ENCODE peak calls at places on chromosome 13, in eight cellular contexts. J, L, X, Y, E, P, M and V are unnamed samples. For H3K36me3, the result is how much of the 10 kb centered on the place peaks cover.

GRCh38 chr13:28820099-28821051 is at the start of gene MTUS2:
- DNase-seq in J (no peak), Y (peak), P (peak), M (peak), X (no peak), L (no peak), E (peak), V (no peak)

GRCh38 chr13:54593504-54593903 is 1564.9 kb downstream of the OLFM4 start:
- DNase-seq in J (no peak), Y (no peak), E (no peak), L (no peak), M (no peak), X (no peak), P (no peak), V (no peak)

GRCh38 chr13:36850790-36851438 is 31.9 kb downstream of the RFXAP start:
- DNase-seq in Y (peak), M (peak), X (no peak), P (peak), L (no peak), J (no peak), E (no peak), V (no peak)

GRCh38 chr13:23087884-23088283 is 92.9 kb upstream of the SGCG start:
- DNase-seq in E (no peak), P (peak), Y (peak), M (peak), X (no peak), J (no peak), L (no peak), V (no peak)

GRCh38 chr13:21365574-21365973 is 93.5 kb downstream of the ZDHHC20 start:
- DNase-seq in M (no peak), J (no peak), E (no peak), L (no peak), Y (no peak), P (no peak), X (no peak), V (peak)

GRCh38 chr13:80379245-80379644 is 38.3 kb upstream of the SPRY2 start:
- DNase-seq in E (no peak), P (no peak), J (no peak), L (peak), X (no peak), M (no peak), Y (peak), V (no peak)

GRCh38 chr13:44219808-44220544 is 153.6 kb upstream of the SERP2 start:
- DNase-seq in P (no peak), Y (peak), J (no peak), E (no peak), L (no peak), M (no peak), X (no peak), V (no peak)

GRCh38 chr13:52599037-52599852 is 43.0 kb upstream of the HNRNPA1L2 start:
- DNase-seq in M (no peak), E (no peak), P (no peak), J (no peak), L (no peak), Y (peak), X (no peak), V (no peak)

GRCh38 chr13:110388141-110388943 is 81.3 kb downstream of the COL4A2 start:
- DNase-seq in P (no peak), M (peak), L (no peak), E (no peak), X (peak), J (peak), Y (peak), V (no peak)

GRCh38 chr13:78045916-78046315 is 127.3 kb upstream of the EDNRB start:
- DNase-seq in X (no peak), E (no peak), P (no peak), L (no peak), Y (no peak), J (no peak), M (no peak), V (no peak)

GRCh38 chr13:101728615-101729014 is 276.1 kb downstream of the ITGBL1 start:
- DNase-seq in M (no peak), E (no peak), X (no peak), L (no peak), Y (no peak), P (no peak), J (no peak), V (no peak)

GRCh38 chr13:107091386-107091785 is 523.4 kb upstream of the ARGLU1 start:
- DNase-seq in Y (no peak), E (no peak), X (no peak), P (no peak), L (no peak), M (no peak), J (no peak), V (no peak)

GRCh38 chr13:23506071-23506820 is 64.0 kb upstream of the TNFRSF19 start:
- DNase-seq in M (no peak), E (no peak), J (no peak), X (no peak), P (peak), L (no peak), Y (peak), V (no peak)

GRCh38 chr13:96089749-96090239 is at the start of gene HS6ST3:
- DNase-seq in P (peak), E (no peak), J (peak), X (no peak), M (peak), L (no peak), Y (peak), V (no peak)

GRCh38 chr13:46667687-46668281 is 114.8 kb downstream of the LRCH1 start:
- DNase-seq in X (no peak), L (no peak), Y (peak), P (no peak), E (no peak), J (no peak), M (no peak), V (peak)

GRCh38 chr13:32528358-32528757 is 10.2 kb downstream of the N4BP2L2 start:
- DNase-seq in P (no peak), M (no peak), Y (peak), L (no peak), X (no peak), J (no peak), E (no peak), V (no peak)
- H3K36me3 ChIP-seq in P (under half), M (under half), Y (under half), L (under half), X (under half), J (under half), E (under half), V (under half)

DNA sequence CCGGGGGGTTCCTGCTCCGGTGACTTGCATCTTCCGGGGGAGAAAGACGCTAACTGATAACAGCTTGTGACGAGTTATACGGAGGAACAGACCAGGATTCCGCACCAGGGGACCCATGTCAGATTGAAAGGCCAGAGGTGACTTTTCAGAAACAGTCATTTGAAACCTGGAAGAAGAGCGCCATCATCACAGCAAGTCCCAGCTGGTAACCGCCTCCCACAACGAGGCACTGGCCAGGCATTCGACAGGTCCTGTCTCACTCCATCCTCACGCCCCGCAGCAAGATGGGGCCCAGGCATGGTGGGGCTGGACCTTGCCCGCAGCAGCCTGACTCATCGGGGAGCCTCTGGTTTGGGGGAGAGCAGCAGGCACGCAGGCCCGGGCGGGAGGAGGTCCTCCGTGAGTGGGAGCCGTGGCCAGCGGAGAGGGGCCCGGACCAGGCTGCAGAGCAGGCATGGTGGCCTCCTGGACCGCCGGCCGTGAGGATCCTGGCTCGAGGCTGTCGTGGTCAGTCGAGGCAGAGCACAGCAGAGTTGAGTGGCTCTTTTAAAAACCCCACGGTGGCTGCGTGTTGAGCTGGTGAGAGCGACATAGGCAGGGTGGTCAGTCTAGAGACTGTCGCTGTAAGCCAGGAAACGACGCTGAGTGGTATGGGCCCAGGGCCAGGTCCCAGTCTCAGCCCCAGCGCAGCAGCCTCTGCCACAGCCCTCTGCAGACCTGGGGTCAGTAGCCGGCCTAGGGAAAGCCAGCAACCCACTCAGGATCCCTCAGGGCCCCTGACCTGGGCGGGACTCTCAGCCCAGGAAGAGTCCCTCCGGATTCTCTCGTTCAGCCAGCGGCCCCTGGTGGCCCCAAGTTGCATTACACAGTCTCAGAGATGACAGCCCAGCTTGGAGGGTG is 94.9 kb upstream of the MCF2L start:
- DNase-seq in P (peak), E (peak), M (peak), L (no peak), X (peak), J (peak), Y (peak), V (peak)
- H3K36me3 ChIP-seq in P (under half), E (under half), M (under half), L (under half), X (under half), J (under half), Y (under half), V (under half)

GRCh38 chr13:30052127-30052526 is 201.7 kb upstream of the UBL3 start:
- DNase-seq in P (no peak), L (no peak), J (no peak), M (no peak), X (no peak), E (no peak), Y (no peak), V (no peak)
- H3K36me3 ChIP-seq in P (under half), L (under half), J (under half), M (under half), X (under half), E (under half), Y (under half), V (under half)

GRCh38 chr13:51364404-51365008 is 25.0 kb downstream of the SERPINE3 start:
- DNase-seq in P (no peak), X (no peak), E (no peak), Y (peak), L (no peak), M (no peak), J (no peak), V (no peak)
- H3K36me3 ChIP-seq in P (under half), X (half or more), E (under half), Y (half or more), L (under half), M (under half), J (under half), V (under half)